ENCODE peak calls at places on chromosome 18, in nine cellular contexts. One of them, this sample, is unnamed.

GRCh38 chr18:79942786-79943607 is 8.5 kb downstream of the SLC66A2 start:
- DNase-seq in MM.1S: no peak
- DNase-seq in stimulated activated CD8-positive, alpha-beta memory T cell treated with anti-CD3 and anti-CD28 coated beads, Interleukin-12 subunit alpha, Interleukin-12 subunit beta, amount 100 ng/mL, for 1 hour: no peak
- DNase-seq in M059J: no peak
- DNase-seq in T-helper 9 cell: no peak
- DNase-seq in thoracic aorta: no peak
- DNase-seq in nephron progenitor cell: no peak
- DNase-seq in heart left ventricle: no peak
- DNase-seq in AG09309: no peak
- DNase-seq in this sample: no peak

GRCh38 chr18:51664236-51664635 is 466.8 kb upstream of the MEX3C start:
- DNase-seq in MM.1S: no peak
- DNase-seq in stimulated activated CD8-positive, alpha-beta memory T cell treated with anti-CD3 and anti-CD28 coated beads, Interleukin-12 subunit alpha, Interleukin-12 subunit beta, amount 100 ng/mL, for 1 hour: no peak
- DNase-seq in M059J: no peak
- DNase-seq in T-helper 9 cell: no peak
- DNase-seq in thoracic aorta: no peak
- DNase-seq in nephron progenitor cell: no peak
- DNase-seq in heart left ventricle: no peak
- DNase-seq in AG09309: no peak
- DNase-seq in this sample: no peak

GRCh38 chr18:76437011-76437410 is 58.0 kb downstream of the ZNF516 start:
- DNase-seq in MM.1S: no peak
- DNase-seq in stimulated activated CD8-positive, alpha-beta memory T cell treated with anti-CD3 and anti-CD28 coated beads, Interleukin-12 subunit alpha, Interleukin-12 subunit beta, amount 100 ng/mL, for 1 hour: no peak
- DNase-seq in M059J: no peak
- DNase-seq in T-helper 9 cell: no peak
- DNase-seq in thoracic aorta: no peak
- DNase-seq in nephron progenitor cell: no peak
- DNase-seq in heart left ventricle: peak; percentile 73
- DNase-seq in AG09309: no peak
- DNase-seq in this sample: no peak

GRCh38 chr18:49013961-49014604 is 63.3 kb upstream of the SMAD7 start:
- DNase-seq in MM.1S: no peak
- DNase-seq in stimulated activated CD8-positive, alpha-beta memory T cell treated with anti-CD3 and anti-CD28 coated beads, Interleukin-12 subunit alpha, Interleukin-12 subunit beta, amount 100 ng/mL, for 1 hour: no peak
- DNase-seq in M059J: no peak
- DNase-seq in T-helper 9 cell: no peak
- DNase-seq in thoracic aorta: no peak
- DNase-seq in nephron progenitor cell: no peak
- DNase-seq in heart left ventricle: peak; percentile 5
- DNase-seq in AG09309: no peak
- DNase-seq in this sample: no peak

GRCh38 chr18:61554117-61554776 is 221.0 kb downstream of the CDH20 start:
- DNase-seq in MM.1S: no peak
- DNase-seq in stimulated activated CD8-positive, alpha-beta memory T cell treated with anti-CD3 and anti-CD28 coated beads, Interleukin-12 subunit alpha, Interleukin-12 subunit beta, amount 100 ng/mL, for 1 hour: no peak
- DNase-seq in M059J: no peak
- DNase-seq in T-helper 9 cell: no peak
- DNase-seq in thoracic aorta: no peak
- DNase-seq in nephron progenitor cell: no peak
- DNase-seq in heart left ventricle: no peak
- DNase-seq in AG09309: no peak
- DNase-seq in this sample: no peak

GRCh38 chr18:23032030-23032582 is 99.0 kb downstream of the RBBP8 start:
- DNase-seq in MM.1S: no peak
- DNase-seq in stimulated activated CD8-positive, alpha-beta memory T cell treated with anti-CD3 and anti-CD28 coated beads, Interleukin-12 subunit alpha, Interleukin-12 subunit beta, amount 100 ng/mL, for 1 hour: no peak
- DNase-seq in M059J: peak; percentile 87
- DNase-seq in T-helper 9 cell: no peak
- DNase-seq in thoracic aorta: no peak
- DNase-seq in nephron progenitor cell: no peak
- DNase-seq in heart left ventricle: no peak
- DNase-seq in AG09309: peak; percentile 60
- DNase-seq in this sample: peak; percentile 75

GRCh38 chr18:75216212-75216925 is 5.8 kb downstream of the TSHZ1 start:
- DNase-seq in MM.1S: no peak
- DNase-seq in stimulated activated CD8-positive, alpha-beta memory T cell treated with anti-CD3 and anti-CD28 coated beads, Interleukin-12 subunit alpha, Interleukin-12 subunit beta, amount 100 ng/mL, for 1 hour: no peak
- DNase-seq in M059J: no peak
- DNase-seq in T-helper 9 cell: no peak
- DNase-seq in thoracic aorta: no peak
- DNase-seq in nephron progenitor cell: no peak
- DNase-seq in heart left ventricle: no peak
- DNase-seq in AG09309: no peak
- DNase-seq in this sample: no peak

GRCh38 chr18:75183973-75184372 is 25.0 kb downstream of the PTGR3 start:
- DNase-seq in MM.1S: no peak
- DNase-seq in stimulated activated CD8-positive, alpha-beta memory T cell treated with anti-CD3 and anti-CD28 coated beads, Interleukin-12 subunit alpha, Interleukin-12 subunit beta, amount 100 ng/mL, for 1 hour: no peak
- DNase-seq in M059J: no peak
- DNase-seq in T-helper 9 cell: no peak
- DNase-seq in thoracic aorta: no peak
- DNase-seq in nephron progenitor cell: no peak
- DNase-seq in heart left ventricle: no peak
- DNase-seq in AG09309: no peak
- DNase-seq in this sample: no peak

GRCh38 chr18:58392336-58393000 is 236.4 kb downstream of the ALPK2 start:
- DNase-seq in MM.1S: no peak
- DNase-seq in stimulated activated CD8-positive, alpha-beta memory T cell treated with anti-CD3 and anti-CD28 coated beads, Interleukin-12 subunit alpha, Interleukin-12 subunit beta, amount 100 ng/mL, for 1 hour: no peak
- DNase-seq in M059J: peak; percentile 55
- DNase-seq in T-helper 9 cell: no peak
- DNase-seq in thoracic aorta: no peak
- DNase-seq in nephron progenitor cell: no peak
- DNase-seq in heart left ventricle: no peak
- DNase-seq in AG09309: peak; percentile 61
- DNase-seq in this sample: no peak

This sample was measured in MCF 10A.